ENCODE peak calls at places on chromosomes 7 and 10, in four cellular contexts. One of them, this sample, is unnamed.

GRCh38 chr7:21867816-21868646 is 77.7 kb downstream of the CDCA7L start:
- DNase-seq in prostate gland: no peak
- DNase-seq in fibroblast of mammary gland: no peak
- DNase-seq in nephron progenitor cell: no peak
- DNase-seq in this sample: no peak

GRCh38 chr10:52652431-52653220 is 120.0 kb downstream of the MBL2 start:
- DNase-seq in prostate gland: no peak
- DNase-seq in fibroblast of mammary gland: no peak
- DNase-seq in nephron progenitor cell: no peak
- DNase-seq in this sample: no peak

GRCh38 chr7:121341933-121342332 is 13.1 kb downstream of the WNT16 start:
- DNase-seq in prostate gland: no peak
- DNase-seq in fibroblast of mammary gland: no peak
- DNase-seq in nephron progenitor cell: no peak
- DNase-seq in this sample: no peak

GRCh38 chr10:28532223-28532508 is 752 bp upstream of the WAC start:
- DNase-seq in prostate gland: no peak
- DNase-seq in fibroblast of mammary gland: peak; percentile 40
- DNase-seq in nephron progenitor cell: no peak
- DNase-seq in this sample: no peak

GRCh38 chr7:47293884-47294568 is 287.9 kb downstream of the TNS3 start:
- DNase-seq in prostate gland: no peak
- DNase-seq in fibroblast of mammary gland: peak; percentile 82
- DNase-seq in nephron progenitor cell: no peak
- DNase-seq in this sample: no peak

GRCh38 chr7:121621947-121622346 is 225.8 kb upstream of the FAM3C start:
- DNase-seq in prostate gland: no peak
- DNase-seq in fibroblast of mammary gland: no peak
- DNase-seq in nephron progenitor cell: no peak
- DNase-seq in this sample: no peak

GRCh38 chr10:475709-476457 is 213.6 kb downstream of the DIP2C start:
- DNase-seq in prostate gland: no peak
- DNase-seq in fibroblast of mammary gland: no peak
- DNase-seq in nephron progenitor cell: no peak
- DNase-seq in this sample: no peak

GRCh38 chr7:44750424-44750823 is 1.8 kb downstream of the ZMIZ2 start:
- DNase-seq in prostate gland: no peak
- DNase-seq in fibroblast of mammary gland: no peak
- DNase-seq in nephron progenitor cell: no peak
- DNase-seq in this sample: no peak

GRCh38 chr10:60878224-60878623 is 65.8 kb downstream of the RHOBTB1 start:
- DNase-seq in prostate gland: no peak
- DNase-seq in fibroblast of mammary gland: peak; percentile 14
- DNase-seq in nephron progenitor cell: no peak
- DNase-seq in this sample: peak; percentile 28

GRCh38 chr10:69496352-69497234 is 45.3 kb downstream of the TSPAN15 start:
- DNase-seq in prostate gland: no peak
- DNase-seq in fibroblast of mammary gland: no peak
- DNase-seq in nephron progenitor cell: no peak
- DNase-seq in this sample: no peak

GRCh38 chr10:3222068-3222467 is 49.5 kb upstream of the PITRM1 start:
- DNase-seq in prostate gland: no peak
- DNase-seq in fibroblast of mammary gland: peak; percentile 88
- DNase-seq in nephron progenitor cell: no peak
- DNase-seq in this sample: peak; percentile 19

GRCh38 chr7:28102778-28103177 is 77.8 kb downstream of the JAZF1 start:
- DNase-seq in prostate gland: no peak
- DNase-seq in fibroblast of mammary gland: peak; percentile 96
- DNase-seq in nephron progenitor cell: no peak
- DNase-seq in this sample: peak; percentile 81

GRCh38 chr7:35894721-35895120 is 93.9 kb downstream of the SEPTIN7 start:
- DNase-seq in prostate gland: no peak
- DNase-seq in fibroblast of mammary gland: no peak
- DNase-seq in nephron progenitor cell: no peak
- DNase-seq in this sample: no peak

GRCh38 chr10:132421377-132422168 is 24.6 kb downstream of the PWWP2B start:
- DNase-seq in prostate gland: peak; percentile 78
- DNase-seq in fibroblast of mammary gland: no peak
- DNase-seq in nephron progenitor cell: no peak
- DNase-seq in this sample: peak; percentile 45

GRCh38 chr10:77794256-77795142 is 132.1 kb downstream of the DLG5 start:
- DNase-seq in prostate gland: no peak
- DNase-seq in fibroblast of mammary gland: no peak
- DNase-seq in nephron progenitor cell: no peak
- DNase-seq in this sample: no peak

GRCh38 chr7:72435366-72435765 is 23.2 kb upstream of the CALN1 start:
- DNase-seq in prostate gland: no peak
- DNase-seq in fibroblast of mammary gland: peak; percentile 27
- DNase-seq in nephron progenitor cell: peak; percentile 68
- DNase-seq in this sample: no peak

GRCh38 chr7:55119571-55119970 is 100.8 kb downstream of the EGFR start:
- DNase-seq in prostate gland: no peak
- DNase-seq in fibroblast of mammary gland: no peak
- DNase-seq in nephron progenitor cell: no peak
- DNase-seq in this sample: no peak

GRCh38 chr10:5196613-5197234 is at the start of gene AKR1C4:
- DNase-seq in prostate gland: no peak
- DNase-seq in fibroblast of mammary gland: no peak
- DNase-seq in nephron progenitor cell: no peak
- DNase-seq in this sample: no peak

GRCh38 chr7:93176961-93177580 is 28.9 kb upstream of the SAMD9L start:
- DNase-seq in prostate gland: no peak
- DNase-seq in fibroblast of mammary gland: no peak
- DNase-seq in nephron progenitor cell: no peak
- DNase-seq in this sample: no peak

GRCh38 chr7:4748267-4748666 is 27.2 kb upstream of the AP5Z1 start:
- DNase-seq in prostate gland: no peak
- DNase-seq in fibroblast of mammary gland: no peak
- DNase-seq in nephron progenitor cell: no peak
- DNase-seq in this sample: no peak

GRCh38 chr7:91565499-91566331 is 301.5 kb downstream of the FZD1 start:
- DNase-seq in prostate gland: peak; percentile 89
- DNase-seq in fibroblast of mammary gland: peak; percentile 61
- DNase-seq in nephron progenitor cell: no peak
- DNase-seq in this sample: no peak

GRCh38 chr10:100291356-100291755 is 4.9 kb upstream of the BLOC1S2 start:
- DNase-seq in prostate gland: no peak
- DNase-seq in fibroblast of mammary gland: no peak
- DNase-seq in nephron progenitor cell: no peak
- DNase-seq in this sample: no peak

GRCh38 chr10:132878730-132879407 is 63.5 kb downstream of the CFAP46 start:
- DNase-seq in prostate gland: no peak
- DNase-seq in fibroblast of mammary gland: peak; percentile 15
- DNase-seq in nephron progenitor cell: no peak
- DNase-seq in this sample: no peak

GRCh38 chr10:23341004-23341403 is 3.6 kb downstream of the C10orf67 start:
- DNase-seq in prostate gland: no peak
- DNase-seq in fibroblast of mammary gland: peak; percentile 26
- DNase-seq in nephron progenitor cell: no peak
- DNase-seq in this sample: no peak

GRCh38 chr7:33076737-33077136 is 14.2 kb upstream of the NT5C3A start:
- DNase-seq in prostate gland: no peak
- DNase-seq in fibroblast of mammary gland: no peak
- DNase-seq in nephron progenitor cell: no peak
- DNase-seq in this sample: no peak

GRCh38 chr7:122123746-122124145 is 20.3 kb downstream of the AASS start:
- DNase-seq in prostate gland: no peak
- DNase-seq in fibroblast of mammary gland: peak; percentile 24
- DNase-seq in nephron progenitor cell: no peak
- DNase-seq in this sample: no peak

DNA sequence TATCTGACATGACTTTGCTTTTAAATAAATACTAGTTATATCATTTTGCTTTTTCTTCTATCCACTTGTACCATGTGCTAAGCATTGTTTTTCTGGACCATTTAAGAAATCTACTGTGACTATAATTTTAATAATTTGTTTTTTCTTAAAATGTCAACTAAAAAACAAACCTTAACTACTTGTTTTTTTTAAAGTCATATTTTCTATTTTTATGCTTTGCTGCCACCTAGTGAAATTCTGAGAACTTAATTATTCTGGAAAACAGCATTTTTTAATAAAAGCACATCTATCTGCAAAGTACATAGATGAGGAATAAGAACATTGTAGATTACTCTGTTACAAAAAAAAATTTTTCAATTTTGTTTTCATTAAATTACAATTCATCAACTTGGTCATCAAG is 47.4 kb downstream of the ORC5 start:
- DNase-seq in prostate gland: no peak
- DNase-seq in fibroblast of mammary gland: peak; percentile 41
- DNase-seq in nephron progenitor cell: no peak
- DNase-seq in this sample: peak; percentile 7
- TF ChIP-seq CTCF in prostate gland: no peak
- TF ChIP-seq CTCF in fibroblast of mammary gland: peak; percentile 34
- TF ChIP-seq CTCF in nephron progenitor cell: peak; percentile 15
- TF ChIP-seq CTCF in this sample: peak; percentile 48

GRCh38 chr10:30662809-30663208 is 33.3 kb upstream of the LYZL2 start:
- DNase-seq in prostate gland: no peak
- DNase-seq in fibroblast of mammary gland: no peak
- DNase-seq in nephron progenitor cell: no peak
- DNase-seq in this sample: no peak
- TF ChIP-seq CTCF in prostate gland: no peak
- TF ChIP-seq CTCF in fibroblast of mammary gland: no peak
- TF ChIP-seq CTCF in nephron progenitor cell: no peak
- TF ChIP-seq CTCF in this sample: no peak

GRCh38 chr7:29764227-29764626 is 42.1 kb upstream of the WIPF3 start:
- DNase-seq in prostate gland: no peak
- DNase-seq in fibroblast of mammary gland: no peak
- DNase-seq in nephron progenitor cell: peak; percentile 9
- DNase-seq in this sample: peak; percentile 13
- TF ChIP-seq CTCF in prostate gland: no peak
- TF ChIP-seq CTCF in fibroblast of mammary gland: no peak
- TF ChIP-seq CTCF in nephron progenitor cell: no peak
- TF ChIP-seq CTCF in this sample: no peak

DNA sequence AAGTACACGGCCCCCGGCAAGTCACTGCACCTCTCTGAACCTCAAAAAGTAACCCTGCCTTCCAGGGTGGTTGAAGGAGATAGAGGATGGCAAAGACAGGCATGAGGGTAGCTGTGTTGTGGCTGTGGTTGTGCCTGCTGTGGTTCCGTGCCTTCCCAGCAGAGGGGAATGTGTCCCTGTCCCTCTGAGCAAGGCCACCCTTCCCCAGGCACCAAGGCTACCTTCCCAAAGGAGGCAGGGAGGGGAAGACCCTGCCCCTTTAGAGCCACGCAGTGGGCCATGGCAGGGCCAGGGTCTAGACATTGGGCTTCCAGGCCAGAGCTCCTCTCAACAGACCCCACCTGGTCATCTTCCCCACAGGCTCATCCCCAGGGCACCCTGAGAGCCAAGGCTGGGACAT is 18.8 kb downstream of the CRHR2 start:
- DNase-seq in prostate gland: no peak
- DNase-seq in fibroblast of mammary gland: no peak
- DNase-seq in nephron progenitor cell: no peak
- DNase-seq in this sample: no peak
- TF ChIP-seq CTCF in prostate gland: no peak
- TF ChIP-seq CTCF in fibroblast of mammary gland: no peak
- TF ChIP-seq CTCF in nephron progenitor cell: no peak
- TF ChIP-seq CTCF in this sample: no peak

GRCh38 chr10:12597176-12597575 is 247.8 kb downstream of the CAMK1D start:
- DNase-seq in prostate gland: no peak
- DNase-seq in fibroblast of mammary gland: no peak
- DNase-seq in nephron progenitor cell: no peak
- DNase-seq in this sample: no peak

GRCh38 chr10:12597800-12598750 is 248.7 kb downstream of the CAMK1D start:
- DNase-seq in prostate gland: no peak
- DNase-seq in fibroblast of mammary gland: no peak
- DNase-seq in nephron progenitor cell: no peak
- DNase-seq in this sample: no peak

GRCh38 chr10:12592967-12593366 is 243.6 kb downstream of the CAMK1D start:
- DNase-seq in prostate gland: no peak
- DNase-seq in fibroblast of mammary gland: no peak
- DNase-seq in nephron progenitor cell: no peak
- DNase-seq in this sample: no peak

GRCh38 chr10:12594448-12594944 is 245.1 kb downstream of the CAMK1D start:
- DNase-seq in prostate gland: no peak
- DNase-seq in fibroblast of mammary gland: no peak
- DNase-seq in nephron progenitor cell: no peak
- DNase-seq in this sample: no peak

DNA sequence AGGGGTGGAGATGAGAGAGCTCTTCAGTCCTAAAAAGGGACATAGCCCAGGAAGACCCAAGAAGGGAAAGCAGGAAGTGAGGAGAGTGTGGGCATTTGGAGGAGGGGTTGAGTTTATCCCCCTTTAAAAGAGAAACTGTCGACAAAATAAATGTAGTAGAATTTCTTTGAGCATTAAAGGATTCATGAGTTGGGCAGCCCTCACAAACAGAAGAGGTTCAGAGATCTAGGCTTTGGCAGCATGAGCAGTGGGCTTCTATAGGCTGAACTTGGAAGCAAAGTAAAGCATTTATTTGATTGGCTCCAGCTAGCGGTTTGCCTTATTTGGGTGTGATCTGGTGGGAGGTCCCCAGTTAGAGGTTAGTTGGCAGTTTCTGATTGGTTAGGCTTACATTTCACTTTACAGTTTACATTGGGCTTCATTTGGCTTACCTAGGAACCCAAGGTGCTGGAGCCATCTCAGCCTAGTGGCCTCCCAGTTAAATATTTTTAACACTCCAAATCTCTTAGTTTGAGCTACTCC is 246.8 kb downstream of the CAMK1D start:
- DNase-seq in prostate gland: no peak
- DNase-seq in fibroblast of mammary gland: no peak
- DNase-seq in nephron progenitor cell: no peak
- DNase-seq in this sample: no peak
- TF ChIP-seq CTCF in prostate gland: no peak
- TF ChIP-seq CTCF in fibroblast of mammary gland: no peak
- TF ChIP-seq CTCF in nephron progenitor cell: no peak
- TF ChIP-seq CTCF in this sample: no peak

DNA sequence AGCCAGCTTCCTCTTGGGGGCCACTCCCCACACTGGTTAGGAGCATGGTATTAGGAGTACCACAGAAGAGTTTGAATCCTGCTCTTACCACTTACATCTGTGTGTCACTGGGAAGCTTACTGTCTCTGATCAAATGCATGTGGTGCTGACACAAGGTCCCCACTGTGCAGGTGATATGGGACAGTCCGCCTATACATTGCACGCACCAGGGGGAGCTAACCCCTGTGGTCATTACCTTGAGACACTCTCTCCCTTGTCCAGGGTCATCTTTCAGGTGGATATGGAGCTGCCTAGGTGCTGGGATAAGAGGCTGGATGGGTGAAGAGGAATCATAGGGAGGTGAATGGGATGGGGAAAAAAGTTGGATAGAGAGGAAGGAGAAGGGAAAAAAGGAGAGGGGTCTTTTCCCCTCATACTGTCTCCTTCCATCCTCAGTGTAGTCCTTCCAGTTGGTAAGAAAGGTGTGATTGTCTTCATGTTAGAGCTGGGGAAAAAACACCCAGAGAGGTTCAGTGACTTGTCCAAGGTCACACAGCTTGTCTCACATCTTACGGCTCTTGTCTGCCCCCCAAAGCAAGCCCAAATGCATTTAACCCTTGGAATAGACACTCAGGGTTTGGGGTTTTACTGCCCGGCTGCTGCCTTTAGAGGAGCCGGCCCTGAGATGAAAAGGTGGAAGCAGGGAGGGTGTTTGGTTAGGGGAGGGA is 125.9 kb downstream of the CDH23 start:
- DNase-seq in prostate gland: no peak
- DNase-seq in fibroblast of mammary gland: no peak
- DNase-seq in nephron progenitor cell: no peak
- DNase-seq in this sample: peak; percentile 5
- TF ChIP-seq CTCF in prostate gland: no peak
- TF ChIP-seq CTCF in fibroblast of mammary gland: no peak
- TF ChIP-seq CTCF in nephron progenitor cell: peak; percentile 15
- TF ChIP-seq CTCF in this sample: no peak

GRCh38 chr10:70931168-70931805 is 42.9 kb upstream of the PCBD1 start:
- DNase-seq in prostate gland: peak; percentile 47
- DNase-seq in fibroblast of mammary gland: peak; percentile 7
- DNase-seq in nephron progenitor cell: no peak
- DNase-seq in this sample: peak; percentile 43
- TF ChIP-seq CTCF in prostate gland: no peak
- TF ChIP-seq CTCF in fibroblast of mammary gland: no peak
- TF ChIP-seq CTCF in nephron progenitor cell: no peak
- TF ChIP-seq CTCF in this sample: no peak

This sample was measured in MCF 10A.